ENCODE peak calls at places on chromosomes 13 and 19, in six cellular contexts. One of them, this sample, is unnamed.

GRCh38 chr13:44629465-44630183 is 53.5 kb upstream of the TSC22D1 start:
- DNase-seq in lower lobe of right lung: no peak
- DNase-seq in tibial nerve: no peak
- DNase-seq in effector memory CD4-positive, alpha-beta T cell: no peak
- DNase-seq in brain microvascular endothelial cell: no peak
- DNase-seq in SK-N-SH: no peak
- DNase-seq in this sample: no peak

GRCh38 chr13:79973533-79973963 is 367.4 kb downstream of the SPRY2 start:
- DNase-seq in effector memory CD4-positive, alpha-beta T cell: no peak
- DNase-seq in tibial nerve: no peak
- DNase-seq in brain microvascular endothelial cell: no peak
- DNase-seq in lower lobe of right lung: no peak
- DNase-seq in SK-N-SH: peak
- DNase-seq in this sample: peak

GRCh38 chr19:39031368-39032163 is 783 bp downstream of the FBXO27 start:
- DNase-seq in tibial nerve: peak
- DNase-seq in lower lobe of right lung: peak
- DNase-seq in SK-N-SH: peak
- DNase-seq in brain microvascular endothelial cell: peak
- DNase-seq in effector memory CD4-positive, alpha-beta T cell: peak
- DNase-seq in this sample: peak

GRCh38 chr19:54105796-54106195 is 3.1 kb downstream of the NDUFA3 start:
- DNase-seq in tibial nerve: no peak
- DNase-seq in effector memory CD4-positive, alpha-beta T cell: no peak
- DNase-seq in SK-N-SH: no peak
- DNase-seq in lower lobe of right lung: peak
- DNase-seq in brain microvascular endothelial cell: no peak
- DNase-seq in this sample: no peak

GRCh38 chr19:7888145-7888825 is at the start of gene LRRC8E:
- DNase-seq in tibial nerve: no peak
- DNase-seq in lower lobe of right lung: peak
- DNase-seq in effector memory CD4-positive, alpha-beta T cell: no peak
- DNase-seq in SK-N-SH: peak
- DNase-seq in brain microvascular endothelial cell: peak
- DNase-seq in this sample: no peak

GRCh38 chr13:75186384-75186783 is 295.6 kb downstream of the TBC1D4 start:
- DNase-seq in SK-N-SH: no peak
- DNase-seq in tibial nerve: no peak
- DNase-seq in brain microvascular endothelial cell: no peak
- DNase-seq in effector memory CD4-positive, alpha-beta T cell: no peak
- DNase-seq in lower lobe of right lung: no peak
- DNase-seq in this sample: no peak

GRCh38 chr13:100473493-100474044 is 115.0 kb downstream of the GGACT start:
- DNase-seq in SK-N-SH: peak
- DNase-seq in lower lobe of right lung: no peak
- DNase-seq in brain microvascular endothelial cell: no peak
- DNase-seq in tibial nerve: no peak
- DNase-seq in effector memory CD4-positive, alpha-beta T cell: no peak
- DNase-seq in this sample: no peak

GRCh38 chr13:50537029-50537428 is 306.5 kb downstream of the DLEU7 start:
- DNase-seq in SK-N-SH: no peak
- DNase-seq in effector memory CD4-positive, alpha-beta T cell: no peak
- DNase-seq in tibial nerve: no peak
- DNase-seq in brain microvascular endothelial cell: no peak
- DNase-seq in lower lobe of right lung: no peak
- DNase-seq in this sample: no peak

GRCh38 chr13:31001647-31002046 is 69.2 kb downstream of the TEX26 start:
- DNase-seq in lower lobe of right lung: no peak
- DNase-seq in effector memory CD4-positive, alpha-beta T cell: no peak
- DNase-seq in tibial nerve: no peak
- DNase-seq in SK-N-SH: no peak
- DNase-seq in brain microvascular endothelial cell: peak
- DNase-seq in this sample: no peak

GRCh38 chr13:63041640-63042414 is 1626.2 kb upstream of the PCDH20 start:
- DNase-seq in lower lobe of right lung: no peak
- DNase-seq in brain microvascular endothelial cell: no peak
- DNase-seq in effector memory CD4-positive, alpha-beta T cell: no peak
- DNase-seq in SK-N-SH: no peak
- DNase-seq in tibial nerve: no peak
- DNase-seq in this sample: no peak

GRCh38 chr13:27147530-27148170 is 24.0 kb downstream of the USP12 start:
- DNase-seq in SK-N-SH: no peak
- DNase-seq in tibial nerve: no peak
- DNase-seq in brain microvascular endothelial cell: no peak
- DNase-seq in lower lobe of right lung: no peak
- DNase-seq in effector memory CD4-positive, alpha-beta T cell: no peak
- DNase-seq in this sample: no peak

GRCh38 chr19:39430675-39431593 is 4.8 kb downstream of the RPS16 start:
- DNase-seq in effector memory CD4-positive, alpha-beta T cell: peak
- DNase-seq in brain microvascular endothelial cell: peak
- DNase-seq in tibial nerve: no peak
- DNase-seq in lower lobe of right lung: peak
- DNase-seq in SK-N-SH: no peak
- DNase-seq in this sample: no peak

GRCh38 chr13:46469064-46469463 is 82.0 kb upstream of the RUBCNL start:
- DNase-seq in lower lobe of right lung: no peak
- DNase-seq in effector memory CD4-positive, alpha-beta T cell: no peak
- DNase-seq in SK-N-SH: peak
- DNase-seq in tibial nerve: no peak
- DNase-seq in brain microvascular endothelial cell: no peak
- DNase-seq in this sample: no peak

GRCh38 chr19:23481043-23481442 is 85.8 kb upstream of the ZNF91 start:
- DNase-seq in SK-N-SH: no peak
- DNase-seq in lower lobe of right lung: no peak
- DNase-seq in brain microvascular endothelial cell: no peak
- DNase-seq in effector memory CD4-positive, alpha-beta T cell: no peak
- DNase-seq in tibial nerve: no peak
- DNase-seq in this sample: no peak

GRCh38 chr19:14433454-14434156 is 499 bp downstream of the PKN1 start:
- DNase-seq in lower lobe of right lung: peak
- DNase-seq in brain microvascular endothelial cell: no peak
- DNase-seq in tibial nerve: no peak
- DNase-seq in SK-N-SH: peak
- DNase-seq in effector memory CD4-positive, alpha-beta T cell: peak
- DNase-seq in this sample: no peak

GRCh38 chr13:27131202-27131623 is 40.4 kb downstream of the USP12 start:
- DNase-seq in effector memory CD4-positive, alpha-beta T cell: peak
- DNase-seq in tibial nerve: no peak
- DNase-seq in brain microvascular endothelial cell: no peak
- DNase-seq in lower lobe of right lung: no peak
- DNase-seq in SK-N-SH: no peak
- DNase-seq in this sample: peak

GRCh38 chr19:52901842-52902241 is 4.4 kb upstream of the ZNF320 start:
- DNase-seq in lower lobe of right lung: no peak
- DNase-seq in effector memory CD4-positive, alpha-beta T cell: no peak
- DNase-seq in tibial nerve: no peak
- DNase-seq in brain microvascular endothelial cell: no peak
- DNase-seq in SK-N-SH: no peak
- DNase-seq in this sample: no peak

GRCh38 chr13:67134322-67135129 is 95.6 kb downstream of the PCDH9 start:
- DNase-seq in lower lobe of right lung: no peak
- DNase-seq in brain microvascular endothelial cell: peak
- DNase-seq in effector memory CD4-positive, alpha-beta T cell: no peak
- DNase-seq in SK-N-SH: no peak
- DNase-seq in tibial nerve: no peak
- DNase-seq in this sample: no peak

GRCh38 chr19:11479470-11480080 is 1.3 kb downstream of the ELAVL3 start:
- DNase-seq in lower lobe of right lung: no peak
- DNase-seq in brain microvascular endothelial cell: no peak
- DNase-seq in effector memory CD4-positive, alpha-beta T cell: no peak
- DNase-seq in SK-N-SH: peak
- DNase-seq in tibial nerve: no peak
- DNase-seq in this sample: no peak

GRCh38 chr13:81610613-81611012 is 1269.7 kb upstream of the SPRY2 start:
- DNase-seq in effector memory CD4-positive, alpha-beta T cell: no peak
- DNase-seq in brain microvascular endothelial cell: no peak
- DNase-seq in SK-N-SH: no peak
- DNase-seq in tibial nerve: no peak
- DNase-seq in lower lobe of right lung: no peak
- DNase-seq in this sample: no peak

GRCh38 chr19:2048959-2049740 is 1.9 kb downstream of the MKNK2 start:
- DNase-seq in lower lobe of right lung: peak
- DNase-seq in effector memory CD4-positive, alpha-beta T cell: no peak
- DNase-seq in tibial nerve: no peak
- DNase-seq in SK-N-SH: no peak
- DNase-seq in brain microvascular endothelial cell: no peak
- DNase-seq in this sample: no peak

GRCh38 chr19:36685835-36686234 is 1.6 kb upstream of the ZNF567 start:
- DNase-seq in lower lobe of right lung: no peak
- DNase-seq in effector memory CD4-positive, alpha-beta T cell: no peak
- DNase-seq in SK-N-SH: no peak
- DNase-seq in brain microvascular endothelial cell: no peak
- DNase-seq in tibial nerve: no peak
- DNase-seq in this sample: no peak

GRCh38 chr19:54002495-54003315 is 11.3 kb downstream of the CACNG6 start:
- DNase-seq in SK-N-SH: no peak
- DNase-seq in brain microvascular endothelial cell: peak
- DNase-seq in tibial nerve: no peak
- DNase-seq in effector memory CD4-positive, alpha-beta T cell: no peak
- DNase-seq in lower lobe of right lung: no peak
- DNase-seq in this sample: no peak

DNA sequence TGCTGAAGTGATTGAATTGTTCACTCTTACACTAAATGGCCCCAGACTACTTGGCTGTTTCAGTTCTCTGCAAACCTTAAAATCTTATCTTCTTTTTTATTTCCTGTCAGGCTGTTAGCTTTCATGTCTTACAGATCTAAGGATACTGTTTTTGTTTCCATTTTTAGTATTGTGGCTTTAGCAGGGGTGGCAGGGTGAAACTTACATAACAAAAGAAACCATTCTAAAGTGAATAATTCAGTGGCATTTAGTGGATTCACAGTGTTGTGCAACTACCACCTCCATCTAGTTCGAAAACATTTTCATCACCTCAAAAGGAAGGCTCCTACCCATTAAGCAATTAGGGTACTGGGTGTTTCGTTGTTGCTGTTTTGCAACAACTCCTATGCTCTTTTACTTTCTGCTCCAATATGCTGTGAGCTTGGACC is 19.8 kb downstream of the TMEM272 start:
- DNase-seq in brain microvascular endothelial cell: no peak
- DNase-seq in SK-N-SH: no peak
- DNase-seq in lower lobe of right lung: no peak
- DNase-seq in tibial nerve: no peak
- DNase-seq in effector memory CD4-positive, alpha-beta T cell: no peak
- DNase-seq in this sample: no peak
- H3K4me3 ChIP-seq in brain microvascular endothelial cell: no peak
- H3K4me3 ChIP-seq in SK-N-SH: no peak
- H3K4me3 ChIP-seq in lower lobe of right lung: no peak
- H3K4me3 ChIP-seq in tibial nerve: no peak
- H3K4me3 ChIP-seq in effector memory CD4-positive, alpha-beta T cell: peak
- H3K4me3 ChIP-seq in this sample: no peak

DNA sequence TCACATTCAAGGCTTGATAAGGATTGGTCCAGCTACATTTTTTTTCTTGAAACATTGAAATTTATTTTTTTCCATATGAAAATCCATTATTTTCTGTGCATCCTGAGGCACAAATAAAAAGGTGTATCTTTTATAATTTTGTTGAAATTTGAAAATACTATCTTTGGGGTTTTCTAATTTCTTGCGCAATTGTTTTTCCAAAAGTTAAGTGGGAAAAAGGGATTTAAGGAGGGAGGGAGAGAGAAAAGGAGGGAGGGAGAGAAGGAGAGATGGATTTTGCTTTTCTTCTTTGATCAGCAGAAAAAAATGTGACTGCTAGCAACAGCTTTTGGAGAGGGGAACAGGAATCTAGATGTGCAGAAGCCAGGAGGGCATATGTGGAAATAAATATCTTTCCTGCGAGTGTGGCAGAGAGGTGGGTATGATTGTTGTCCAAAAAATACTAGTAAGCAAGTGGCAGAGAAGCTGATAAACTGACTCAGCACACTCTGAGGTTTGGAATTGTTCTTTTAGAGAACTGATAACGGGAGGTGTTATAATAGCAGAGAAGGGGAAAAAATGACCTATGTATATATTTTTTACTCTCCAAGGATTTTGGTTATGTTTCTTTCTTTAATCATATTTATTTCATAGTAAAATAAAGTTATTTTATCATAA is 61.2 kb upstream of the EDNRB start:
- DNase-seq in brain microvascular endothelial cell: no peak
- DNase-seq in lower lobe of right lung: no peak
- DNase-seq in tibial nerve: no peak
- DNase-seq in effector memory CD4-positive, alpha-beta T cell: no peak
- DNase-seq in SK-N-SH: no peak
- DNase-seq in this sample: no peak
- H3K27ac ChIP-seq in brain microvascular endothelial cell: peak
- H3K27ac ChIP-seq in lower lobe of right lung: no peak
- H3K27ac ChIP-seq in tibial nerve: no peak
- H3K27ac ChIP-seq in effector memory CD4-positive, alpha-beta T cell: no peak
- H3K27ac ChIP-seq in SK-N-SH: no peak
- H3K27ac ChIP-seq in this sample: no peak

DNA sequence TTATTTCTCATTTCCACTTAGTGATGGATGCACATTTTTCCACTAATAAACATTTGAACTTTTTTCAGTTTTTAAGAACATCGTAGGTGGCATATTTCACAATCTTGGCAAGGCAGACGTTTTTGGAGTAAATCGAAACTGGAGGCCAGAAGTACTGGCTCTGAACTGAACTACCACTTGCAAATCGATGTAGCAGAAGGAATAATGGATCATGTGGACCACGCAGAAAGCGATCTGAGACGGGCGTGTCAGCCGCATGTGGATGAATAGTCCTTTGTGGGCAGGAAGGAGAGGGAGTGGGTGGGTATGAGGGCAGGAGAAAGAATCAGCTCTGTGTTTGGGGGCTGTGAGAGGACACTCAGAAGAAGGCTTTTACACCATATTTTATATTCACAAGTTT is 90.4 kb downstream of the COL4A2 start:
- DNase-seq in lower lobe of right lung: no peak
- DNase-seq in SK-N-SH: no peak
- DNase-seq in brain microvascular endothelial cell: no peak
- DNase-seq in tibial nerve: no peak
- DNase-seq in effector memory CD4-positive, alpha-beta T cell: no peak
- DNase-seq in this sample: no peak
- H3K4me3 ChIP-seq in lower lobe of right lung: no peak
- H3K4me3 ChIP-seq in SK-N-SH: no peak
- H3K4me3 ChIP-seq in brain microvascular endothelial cell: no peak
- H3K4me3 ChIP-seq in tibial nerve: peak
- H3K4me3 ChIP-seq in effector memory CD4-positive, alpha-beta T cell: no peak
- H3K4me3 ChIP-seq in this sample: no peak

GRCh38 chr13:110158201-110158600 is 148.8 kb downstream of the COL4A1 start:
- DNase-seq in SK-N-SH: no peak
- DNase-seq in tibial nerve: no peak
- DNase-seq in effector memory CD4-positive, alpha-beta T cell: no peak
- DNase-seq in brain microvascular endothelial cell: no peak
- DNase-seq in lower lobe of right lung: no peak
- DNase-seq in this sample: no peak
- H3K27ac ChIP-seq in SK-N-SH: no peak
- H3K27ac ChIP-seq in tibial nerve: no peak
- H3K27ac ChIP-seq in effector memory CD4-positive, alpha-beta T cell: no peak
- H3K27ac ChIP-seq in brain microvascular endothelial cell: no peak
- H3K27ac ChIP-seq in lower lobe of right lung: peak
- H3K27ac ChIP-seq in this sample: no peak

GRCh38 chr19:50451223-50451534 is 18.5 kb downstream of the MYBPC2 start:
- DNase-seq in tibial nerve: no peak
- DNase-seq in SK-N-SH: no peak
- DNase-seq in effector memory CD4-positive, alpha-beta T cell: no peak
- DNase-seq in brain microvascular endothelial cell: no peak
- DNase-seq in lower lobe of right lung: no peak
- DNase-seq in this sample: no peak
- H3K4me3 ChIP-seq in tibial nerve: no peak
- H3K4me3 ChIP-seq in SK-N-SH: no peak
- H3K4me3 ChIP-seq in effector memory CD4-positive, alpha-beta T cell: no peak
- H3K4me3 ChIP-seq in brain microvascular endothelial cell: no peak
- H3K4me3 ChIP-seq in lower lobe of right lung: no peak
- H3K4me3 ChIP-seq in this sample: no peak

GRCh38 chr13:23578411-23579071 is 8.3 kb downstream of the TNFRSF19 start:
- DNase-seq in effector memory CD4-positive, alpha-beta T cell: peak
- DNase-seq in brain microvascular endothelial cell: peak
- DNase-seq in tibial nerve: peak
- DNase-seq in lower lobe of right lung: peak
- DNase-seq in SK-N-SH: peak
- DNase-seq in this sample: peak
- H3K27ac ChIP-seq in effector memory CD4-positive, alpha-beta T cell: peak
- H3K27ac ChIP-seq in brain microvascular endothelial cell: peak
- H3K27ac ChIP-seq in tibial nerve: peak
- H3K27ac ChIP-seq in lower lobe of right lung: peak
- H3K27ac ChIP-seq in SK-N-SH: peak
- H3K27ac ChIP-seq in this sample: no peak